ENCODE peak calls at places on chromosomes 5 and 9, in ten cellular contexts. T, O, G, P, Z, B, D, C, M and W are unnamed samples.

GRCh38 chr9:114777841-114778240 is 28.0 kb downstream of the TNFSF15 start:
- ATAC-seq in D (no peak), M (no peak), B (no peak), P (no peak), T (no peak), O (peak), C (no peak), Z (no peak), G (no peak), W (no peak)

GRCh38 chr5:170330568-170331054 is 33.0 kb upstream of the LCP2 start:
- ATAC-seq in C (peak), D (no peak), O (peak), P (no peak), G (peak), B (no peak), Z (no peak), M (peak), T (peak), W (no peak)

GRCh38 chr5:143932584-143932983 is 120.6 kb downstream of the HMHB1 start:
- ATAC-seq in B (no peak), P (no peak), T (no peak), O (no peak), G (no peak), M (no peak), Z (no peak), C (no peak), D (no peak), W (no peak)

GRCh38 chr5:8247074-8247473 is 378.1 kb downstream of the MTRR start:
- ATAC-seq in O (no peak), P (no peak), Z (no peak), M (no peak), B (no peak), C (no peak), T (no peak), D (no peak), G (no peak), W (no peak)

GRCh38 chr9:86985132-86985531 is 37.8 kb upstream of the GAS1 start:
- ATAC-seq in M (no peak), D (no peak), P (no peak), C (no peak), B (no peak), O (no peak), T (no peak), Z (no peak), G (no peak), W (no peak)

GRCh38 chr5:67983251-67983941 is 232.2 kb upstream of the PIK3R1 start:
- ATAC-seq in Z (peak), B (no peak), M (peak), G (no peak), C (no peak), D (no peak), T (no peak), P (no peak), O (no peak), W (no peak)

GRCh38 chr5:50547303-50547702 is 106.2 kb upstream of the EMB start:
- ATAC-seq in P (no peak), C (no peak), T (no peak), M (no peak), Z (no peak), D (no peak), O (no peak), G (no peak), B (no peak), W (no peak)

GRCh38 chr5:79702606-79703380 is 13.2 kb downstream of the CMYA5 start:
- ATAC-seq in Z (no peak), T (no peak), P (no peak), D (peak), C (no peak), M (peak), B (no peak), G (no peak), O (no peak), W (no peak)

GRCh38 chr5:143635888-143636287 is 176.1 kb upstream of the HMHB1 start:
- ATAC-seq in O (no peak), P (no peak), T (no peak), Z (no peak), B (no peak), C (no peak), G (no peak), M (no peak), D (no peak), W (no peak)

GRCh38 chr9:112041536-112042243 is 133.4 kb downstream of the SUSD1 start:
- ATAC-seq in O (no peak), T (no peak), G (peak), D (peak), C (peak), M (peak), Z (no peak), P (no peak), B (peak), W (peak)

GRCh38 chr5:149432861-149433462 is 53.9 kb upstream of the IL17B start:
- ATAC-seq in T (peak), C (no peak), O (no peak), M (no peak), P (no peak), D (peak), Z (peak), G (peak), B (no peak), W (peak)

GRCh38 chr9:36566813-36567217 is 5.9 kb upstream of the MELK start:
- ATAC-seq in Z (no peak), D (peak), B (peak), O (no peak), M (peak), T (peak), P (no peak), C (peak), G (no peak), W (peak)

GRCh38 chr5:163564321-163564924 is 59.0 kb downstream of the MAT2B start:
- ATAC-seq in T (no peak), O (peak), M (peak), B (peak), G (no peak), Z (peak), D (no peak), C (no peak), P (peak), W (peak)

GRCh38 chr5:7850241-7850532 is 746 bp downstream of the CFAP90 start:
- ATAC-seq in B (no peak), G (no peak), Z (no peak), D (peak), M (peak), O (no peak), C (peak), P (peak), T (peak), W (peak)

GRCh38 chr5:96243862-96244261 is 189.2 kb downstream of the PCSK1 start:
- ATAC-seq in O (no peak), M (no peak), Z (no peak), D (no peak), B (no peak), G (no peak), C (no peak), T (no peak), P (no peak), W (no peak)

GRCh38 chr5:172151661-172152210 is 36.3 kb downstream of the STK10 start:
- ATAC-seq in P (no peak), D (no peak), O (no peak), C (no peak), T (no peak), B (no peak), M (no peak), G (no peak), Z (no peak), W (no peak)

GRCh38 chr5:73042993-73043392 is 77.4 kb upstream of the TMEM171 start:
- ATAC-seq in G (no peak), O (no peak), B (no peak), D (no peak), P (no peak), M (no peak), T (no peak), C (no peak), Z (no peak), W (no peak)

GRCh38 chr5:141908796-141909195 is 14.9 kb upstream of the DELE1 start:
- ATAC-seq in C (no peak), Z (no peak), B (no peak), G (no peak), M (no peak), P (no peak), T (no peak), O (no peak), D (no peak), W (no peak)

GRCh38 chr5:1536298-1537165 is 12.8 kb upstream of the LPCAT1 start:
- ATAC-seq in M (peak), P (peak), Z (peak), B (no peak), T (no peak), O (peak), G (peak), D (peak), C (no peak), W (peak)

GRCh38 chr5:126694403-126694802 is 82.5 kb upstream of the LMNB1 start:
- ATAC-seq in M (no peak), G (no peak), P (no peak), C (no peak), Z (no peak), O (no peak), B (no peak), T (no peak), D (no peak), W (no peak)

GRCh38 chr9:110049699-110050450 is 158.1 kb downstream of the C9orf152 start:
- ATAC-seq in T (peak), D (peak), G (peak), B (peak), C (peak), Z (peak), P (no peak), O (no peak), M (peak), W (peak)

GRCh38 chr5:83430130-83431010 is 41.2 kb upstream of the VCAN start:
- ATAC-seq in Z (peak), B (peak), C (peak), O (peak), M (peak), P (peak), D (peak), G (peak), T (peak), W (peak)

GRCh38 chr5:40672440-40672839 is 7.3 kb upstream of the PTGER4 start:
- ATAC-seq in O (no peak), P (no peak), M (peak), D (peak), B (no peak), Z (no peak), T (peak), G (peak), C (no peak), W (no peak)

GRCh38 chr5:97666767-97667166 is 483.7 kb upstream of the RIOK2 start:
- ATAC-seq in P (no peak), Z (no peak), B (no peak), G (no peak), D (no peak), O (no peak), C (no peak), T (no peak), M (no peak), W (no peak)

GRCh38 chr9:91033802-91034201 is 232.2 kb downstream of the SYK start:
- ATAC-seq in P (no peak), M (no peak), Z (no peak), G (no peak), T (no peak), O (no peak), D (no peak), B (no peak), C (no peak), W (no peak)

GRCh38 chr5:172743112-172743959 is 27.7 kb downstream of the DUSP1 start:
- ATAC-seq in P (no peak), G (no peak), D (no peak), M (peak), Z (no peak), C (no peak), O (no peak), T (no peak), B (no peak), W (no peak)

GRCh38 chr5:54761213-54761701 is 224.1 kb downstream of the ESM1 start:
- ATAC-seq in M (peak), B (no peak), D (peak), C (peak), P (no peak), T (peak), G (peak), Z (no peak), O (no peak), W (no peak)

GRCh38 chr9:131478421-131478868 is 24.3 kb upstream of the POMT1 start:
- ATAC-seq in M (no peak), O (peak), B (no peak), D (no peak), G (no peak), T (no peak), P (no peak), C (no peak), Z (peak), W (no peak)

GRCh38 chr9:123360161-123361085 is 4.4 kb downstream of the CRB2 start:
- ATAC-seq in Z (peak), B (peak), P (no peak), C (no peak), M (peak), D (no peak), T (no peak), G (no peak), O (no peak), W (peak)

GRCh38 chr9:18947772-18948391 is 85.1 kb downstream of the SAXO1 start:
- ATAC-seq in B (no peak), D (peak), M (peak), P (peak), C (peak), Z (no peak), T (peak), G (no peak), O (no peak), W (no peak)

GRCh38 chr9:92100237-92100911 is 14.8 kb downstream of the SPTLC1 start:
- ATAC-seq in B (no peak), T (no peak), G (no peak), Z (no peak), C (peak), D (no peak), M (peak), P (no peak), O (no peak), W (peak)

GRCh38 chr9:22650145-22650544 is 203.5 kb downstream of the DMRTA1 start:
- ATAC-seq in P (no peak), M (no peak), Z (no peak), D (no peak), C (no peak), G (no peak), B (no peak), T (no peak), O (no peak), W (no peak)

GRCh38 chr5:107840161-107840560 is 169.4 kb upstream of the EFNA5 start:
- ATAC-seq in B (no peak), G (no peak), M (no peak), D (no peak), P (no peak), O (no peak), T (no peak), C (no peak), Z (no peak), W (no peak)